ENCODE peak calls at places on chromosomes 6 and 20, in seven cellular contexts. K, J, M, Q, R, B and E are unnamed samples.

GRCh38 chr6:11999245-11999644 is 12.9 kb upstream of the HIVEP1 start:
- DNase-seq in K (no peak), J (no peak), M (no peak), Q (no peak), R (no peak), B (no peak), E (no peak)

GRCh38 chr20:45967551-45968080 is 4.4 kb downstream of the ZNF335 start:
- DNase-seq in K (no peak), J (no peak), M (no peak), Q (no peak), R (no peak), B (no peak), E (no peak)

GRCh38 chr20:50467618-50468373 is 42.4 kb upstream of the PTPN1 start:
- DNase-seq in K (peak), J (peak), M (peak), Q (peak), R (peak), B (peak), E (peak)

GRCh38 chr6:12467706-12468670 is 177.8 kb downstream of the EDN1 start:
- DNase-seq in K (no peak), J (no peak), M (no peak), Q (no peak), R (no peak), B (peak), E (no peak)

GRCh38 chr6:9487128-9487527 is 927.7 kb downstream of the TFAP2A start:
- DNase-seq in K (no peak), J (no peak), M (no peak), Q (no peak), R (no peak), B (no peak), E (no peak)

GRCh38 chr6:169073311-169073710 is 180.3 kb downstream of the THBS2 start:
- DNase-seq in K (no peak), J (no peak), M (no peak), Q (no peak), R (no peak), B (peak), E (no peak)

GRCh38 chr6:36906539-36906938 is 20.8 kb downstream of the C6orf89 start:
- DNase-seq in K (no peak), J (peak), M (no peak), Q (no peak), R (no peak), B (no peak), E (no peak)

GRCh38 chr6:92201618-92202017 is 1217.7 kb downstream of the EPHA7 start:
- DNase-seq in K (no peak), J (no peak), M (no peak), Q (no peak), R (no peak), B (no peak), E (no peak)

GRCh38 chr6:44053760-44054556 is 73.3 kb downstream of the MRPL14 start:
- DNase-seq in K (peak), J (no peak), M (no peak), Q (no peak), R (no peak), B (peak), E (no peak)

GRCh38 chr20:3027987-3028386 is 15.4 kb upstream of the GNRH2 start:
- DNase-seq in K (no peak), J (no peak), M (no peak), Q (no peak), R (no peak), B (no peak), E (no peak)